ENCODE peak calls at places on chromosome 4, in eight cellular contexts. S is foreskin fibroblast, J is ovary, B is GM06990, M is heart right ventricle, X is lower leg skin, I is fibroblast of lung, A is heart left ventricle. Z is an unnamed sample.

GRCh38 chr4:128424524-128425195 is 137.0 kb upstream of the PGRMC2 start:
- DNase-seq in S (peak), J (no peak), B (no peak), M (no peak), X (peak), I (peak), A (no peak), Z (no peak)

GRCh38 chr4:13543648-13544555 is at the start of gene NKX3-2:
- DNase-seq in S (peak), J (no peak), B (no peak), M (no peak), X (no peak), I (no peak), A (no peak), Z (no peak)

GRCh38 chr4:8136972-8137710 is 21.5 kb downstream of the ABLIM2 start:
- DNase-seq in S (no peak), J (no peak), B (no peak), M (peak), X (no peak), I (no peak), A (no peak), Z (no peak)

GRCh38 chr4:41796545-41797210 is 48.2 kb upstream of the PHOX2B start:
- DNase-seq in S (no peak), J (no peak), B (no peak), M (no peak), X (no peak), I (no peak), A (no peak), Z (no peak)

GRCh38 chr4:54986095-54986846 is 139.1 kb downstream of the KDR start:
- DNase-seq in S (no peak), J (no peak), B (no peak), M (no peak), X (no peak), I (no peak), A (no peak), Z (no peak)

GRCh38 chr4:10083861-10084641 is 32.5 kb downstream of the WDR1 start:
- DNase-seq in S (no peak), J (peak), B (no peak), M (no peak), X (no peak), I (no peak), A (no peak), Z (no peak)

GRCh38 chr4:163157157-163157556 is 9.5 kb downstream of the NAF1 start:
- DNase-seq in S (no peak), J (no peak), B (no peak), M (no peak), X (no peak), I (peak), A (no peak), Z (no peak)

GRCh38 chr4:101458473-101458872 is 111.1 kb upstream of the PPP3CA start:
- DNase-seq in S (no peak), J (no peak), B (no peak), M (no peak), X (no peak), I (no peak), A (no peak), Z (no peak)

GRCh38 chr4:127606823-127607222 is 25.9 kb upstream of the INTU start:
- DNase-seq in S (no peak), J (no peak), B (no peak), M (no peak), X (no peak), I (no peak), A (no peak), Z (no peak)

GRCh38 chr4:92969650-92970370 is 666.0 kb downstream of the GRID2 start:
- DNase-seq in S (peak), J (no peak), B (no peak), M (no peak), X (no peak), I (peak), A (no peak), Z (no peak)

GRCh38 chr4:104425948-104426347 is 68.7 kb downstream of the CXXC4 start:
- DNase-seq in S (no peak), J (no peak), B (no peak), M (no peak), X (no peak), I (no peak), A (no peak), Z (no peak)

GRCh38 chr4:69860521-69861298 is 765 bp upstream of the SULT1E1 start:
- DNase-seq in S (no peak), J (no peak), B (no peak), M (no peak), X (no peak), I (no peak), A (no peak), Z (no peak)

GRCh38 chr4:139568206-139568969 is 12.4 kb upstream of the SETD7 start:
- DNase-seq in S (no peak), J (no peak), B (no peak), M (no peak), X (no peak), I (no peak), A (no peak), Z (peak)

GRCh38 chr4:71184195-71184781 is 154.5 kb upstream of the SLC4A4 start:
- DNase-seq in S (no peak), J (peak), B (peak), M (no peak), X (peak), I (peak), A (no peak), Z (peak)

GRCh38 chr4:155377281-155377680 is 516 bp upstream of the MAP9 start:
- DNase-seq in S (peak), J (no peak), B (no peak), M (no peak), X (no peak), I (peak), A (no peak), Z (no peak)

GRCh38 chr4:74944354-74944793 is 11.5 kb downstream of the PARM1 start:
- DNase-seq in S (no peak), J (no peak), B (peak), M (no peak), X (no peak), I (no peak), A (peak), Z (no peak)

GRCh38 chr4:84493092-84493850 is 5.8 kb downstream of the NKX6-1 start:
- DNase-seq in S (no peak), J (no peak), B (no peak), M (no peak), X (no peak), I (peak), A (no peak), Z (peak)

GRCh38 chr4:46698891-46699290 is 210.2 kb downstream of the COX7B2 start:
- DNase-seq in S (no peak), J (no peak), B (no peak), M (no peak), X (no peak), I (no peak), A (no peak), Z (no peak)

GRCh38 chr4:15295421-15296162 is 132.2 kb upstream of the C1QTNF7 start:
- DNase-seq in S (no peak), J (no peak), B (no peak), M (no peak), X (no peak), I (no peak), A (peak), Z (no peak)

GRCh38 chr4:176271749-176272148 is 2.7 kb upstream of the ASB5 start:
- DNase-seq in S (peak), J (no peak), B (no peak), M (no peak), X (no peak), I (peak), A (no peak), Z (no peak)

GRCh38 chr4:16569790-16570189 is 328.7 kb downstream of the LDB2 start:
- DNase-seq in S (no peak), J (no peak), B (no peak), M (no peak), X (no peak), I (no peak), A (no peak), Z (no peak)

GRCh38 chr4:126894963-126895362 is 737.8 kb upstream of the INTU start:
- DNase-seq in S (no peak), J (no peak), B (no peak), M (no peak), X (no peak), I (no peak), A (no peak), Z (no peak)

GRCh38 chr4:138602664-138603063 is 360.5 kb upstream of the SLC7A11 start:
- DNase-seq in S (no peak), J (no peak), B (no peak), M (no peak), X (no peak), I (no peak), A (no peak), Z (no peak)

GRCh38 chr4:133903029-133903428 is 298.6 kb downstream of the PABPC4L start:
- DNase-seq in S (no peak), J (no peak), B (no peak), M (no peak), X (no peak), I (no peak), A (no peak), Z (no peak)

GRCh38 chr4:186584912-186585311 is 29.5 kb upstream of the MTNR1A start:
- DNase-seq in S (no peak), J (no peak), B (no peak), M (no peak), X (no peak), I (no peak), A (no peak), Z (no peak)

GRCh38 chr4:62670509-62670908 is 1470.4 kb downstream of the ADGRL3 start:
- DNase-seq in S (no peak), J (no peak), B (no peak), M (no peak), X (no peak), I (peak), A (peak), Z (no peak)

DNA sequence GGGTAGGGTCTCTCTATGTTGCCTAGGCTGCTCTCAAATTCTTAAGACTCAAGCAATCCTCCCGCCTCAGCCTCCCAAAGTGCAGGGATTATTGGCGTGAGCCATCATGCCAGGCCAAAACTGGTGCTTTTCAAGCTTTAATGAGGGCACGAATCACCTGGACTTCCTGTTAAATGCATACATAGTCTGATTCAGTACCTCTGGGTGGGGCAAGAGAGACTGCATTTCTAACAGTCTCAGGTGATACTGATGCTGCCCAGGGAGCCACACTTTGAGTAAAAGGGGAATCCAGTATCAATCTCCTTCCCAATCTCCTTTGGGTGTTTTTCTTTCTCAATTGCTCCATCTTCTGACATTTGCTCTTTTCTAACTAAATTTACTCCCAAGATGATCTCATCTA is 96.5 kb downstream of the SH3RF1 start:
- DNase-seq in S (no peak), J (no peak), B (no peak), M (no peak), X (no peak), I (no peak), A (no peak), Z (no peak)
- TF ChIP-seq CTCF in S (no peak), J (no peak), B (no peak), M (no peak), X (no peak), I (no peak), A (no peak), Z (no peak)

DNA sequence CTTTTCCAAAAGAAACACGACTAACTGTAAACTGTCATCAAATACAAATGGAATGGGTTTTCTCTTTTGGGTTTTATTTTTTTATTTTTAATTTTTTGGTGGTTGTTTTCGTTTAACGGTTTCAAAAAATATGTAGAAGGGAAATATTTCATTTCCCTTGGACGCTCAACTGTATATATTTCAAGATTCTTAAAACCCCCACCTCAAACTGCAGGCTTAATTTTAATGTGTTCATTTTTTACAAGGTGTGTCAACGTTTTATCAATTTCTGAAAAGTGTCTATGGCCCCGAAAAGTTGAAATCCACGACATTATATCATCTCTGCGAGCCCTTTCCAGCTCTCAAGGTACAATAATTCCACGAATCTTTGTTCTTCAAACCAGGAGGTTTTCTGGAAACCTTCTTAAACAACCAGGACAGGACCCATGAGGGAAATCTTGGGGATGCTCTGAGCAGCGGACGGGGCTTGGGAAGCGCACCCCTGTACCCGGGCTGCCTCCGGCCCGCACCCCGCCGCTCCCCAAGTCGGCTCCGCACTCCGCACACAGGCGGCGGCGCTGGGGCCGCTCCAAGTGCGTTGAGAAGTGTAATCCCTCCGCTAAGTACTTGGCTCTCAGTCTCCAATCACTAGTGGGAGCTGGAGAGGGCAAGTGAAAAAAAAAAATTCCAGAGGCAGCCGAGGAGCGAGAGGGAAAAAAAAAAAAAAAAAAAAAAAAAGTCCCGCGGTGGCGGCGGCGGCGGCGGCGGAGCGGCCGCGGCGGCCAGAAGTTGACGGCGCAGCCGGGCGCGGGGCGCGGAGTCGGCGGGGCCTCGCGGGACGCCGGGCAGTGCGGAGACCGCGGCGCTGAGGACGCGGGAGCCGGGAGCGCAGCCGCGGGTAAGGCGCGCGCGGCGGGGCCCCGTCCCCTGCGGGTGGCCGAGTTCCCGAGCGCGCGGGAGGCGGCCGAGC is at the start of gene BMPR1B:
- DNase-seq in S (peak), J (peak), B (no peak), M (no peak), X (no peak), I (peak), A (no peak), Z (peak)
- TF ChIP-seq CTCF in S (no peak), J (no peak), B (no peak), M (peak), X (no peak), I (peak), A (no peak), Z (peak)

GRCh38 chr4:153766758-153767157 is 6.9 kb upstream of the RNF175 start:
- DNase-seq in S (no peak), J (no peak), B (no peak), M (no peak), X (no peak), I (no peak), A (no peak), Z (no peak)

GRCh38 chr4:153765836-153766235 is 6.0 kb upstream of the RNF175 start:
- DNase-seq in S (no peak), J (no peak), B (no peak), M (no peak), X (no peak), I (no peak), A (no peak), Z (no peak)

GRCh38 chr4:153759407-153760226 is at the start of gene RNF175:
- DNase-seq in S (no peak), J (no peak), B (no peak), M (no peak), X (no peak), I (no peak), A (no peak), Z (no peak)

GRCh38 chr4:153764611-153765368 is 5.0 kb upstream of the RNF175 start:
- DNase-seq in S (no peak), J (no peak), B (no peak), M (no peak), X (no peak), I (peak), A (no peak), Z (no peak)

DNA sequence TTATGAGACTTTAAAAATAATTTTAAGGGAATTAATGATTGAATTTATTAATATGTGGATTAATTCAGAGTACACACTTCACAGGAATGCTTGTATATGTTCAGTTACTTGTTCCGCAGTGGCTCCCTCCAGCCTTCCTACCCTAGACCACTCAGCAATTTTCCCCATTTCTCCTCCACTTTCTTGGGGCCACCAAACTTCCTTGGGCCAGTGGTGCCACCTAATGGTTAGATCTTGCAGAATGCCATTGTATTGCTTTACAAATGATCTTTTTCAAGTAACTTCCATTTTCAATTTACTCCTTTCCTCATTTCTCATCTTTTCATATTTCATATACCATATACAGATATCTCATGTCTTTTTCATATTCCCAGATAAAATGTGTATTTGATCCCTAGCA is 3.6 kb upstream of the RNF175 start:
- DNase-seq in S (no peak), J (no peak), B (no peak), M (no peak), X (no peak), I (no peak), A (no peak), Z (no peak)
- TF ChIP-seq CTCF in S (peak), J (no peak), B (peak), M (no peak), X (no peak), I (no peak), A (no peak), Z (peak)

GRCh38 chr4:107452717-107453116 is 267.3 kb downstream of the PAPSS1 start:
- DNase-seq in S (no peak), J (no peak), B (no peak), M (no peak), X (no peak), I (no peak), A (no peak), Z (no peak)
- TF ChIP-seq CTCF in S (no peak), J (no peak), B (no peak), M (no peak), X (no peak), I (no peak), A (no peak), Z (no peak)

GRCh38 chr4:2102045-2102883 is 43.1 kb downstream of the NAT8L start:
- DNase-seq in S (no peak), J (no peak), B (no peak), M (no peak), X (no peak), I (no peak), A (no peak), Z (no peak)
- TF ChIP-seq CTCF in S (no peak), J (no peak), B (no peak), M (no peak), X (no peak), I (no peak), A (no peak), Z (no peak)

DNA sequence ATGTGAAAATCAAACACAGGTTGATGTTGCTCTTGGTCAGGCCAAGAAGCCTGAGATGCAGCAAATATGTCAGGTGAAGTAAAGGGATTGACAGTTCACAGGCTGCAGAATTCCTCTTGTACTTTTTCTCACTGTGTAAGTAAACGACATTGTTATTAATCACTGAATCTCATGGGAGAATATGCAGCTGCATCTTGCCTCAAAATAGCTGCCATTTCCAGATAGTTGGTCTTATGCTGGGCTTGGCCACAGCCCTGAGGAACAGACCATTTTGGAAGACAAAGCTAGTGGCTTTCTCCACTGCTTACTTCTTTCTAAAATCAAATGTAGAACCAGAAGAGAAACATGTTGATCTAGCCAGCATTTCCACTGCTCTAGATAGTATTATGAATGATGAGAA is 403.4 kb upstream of the NR3C2 start:
- DNase-seq in S (no peak), J (no peak), B (no peak), M (no peak), X (no peak), I (no peak), A (no peak), Z (no peak)
- TF ChIP-seq CTCF in S (no peak), J (no peak), B (no peak), M (no peak), X (no peak), I (no peak), A (no peak), Z (no peak)

DNA sequence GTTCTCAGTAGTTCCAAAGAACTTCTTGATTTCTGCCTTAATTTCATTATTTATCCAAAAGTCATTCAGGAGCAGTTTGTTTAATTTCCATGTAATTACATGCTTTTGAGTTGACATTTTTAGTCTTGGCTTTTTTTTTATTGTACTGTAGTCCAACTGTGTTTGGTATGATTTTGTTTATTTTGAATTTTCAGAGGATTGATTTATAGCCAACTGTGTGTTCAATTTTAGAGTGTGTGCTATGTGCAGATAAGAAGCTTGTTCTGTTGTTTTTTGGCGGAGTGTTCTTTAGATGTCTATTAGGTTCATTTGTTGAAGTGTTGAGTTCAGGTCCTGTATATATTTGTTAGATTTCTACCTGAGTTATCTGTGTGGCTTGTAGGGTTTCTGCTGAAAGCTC is 533.6 kb downstream of the TRAM1L1 start:
- DNase-seq in S (no peak), J (no peak), B (no peak), M (no peak), X (no peak), I (no peak), A (no peak), Z (no peak)
- TF ChIP-seq CTCF in S (no peak), J (no peak), B (no peak), M (no peak), X (no peak), I (no peak), A (no peak), Z (no peak)

Z was measured in Caco-2.